ENCODE peak calls at places on chromosomes 11 and 22, in ten cellular contexts. K is upper lobe of left lung, N is AG08396, A is stromal cell of bone marrow, S is neural crest cell, H is activated T-cell treated with anti-CD3 and anti-CD28 coated beads for 1 hour, B is T-helper 1 cell, T is GM23338, E is germinal center, W is AG09309. X is an unnamed sample.

GRCh38 chr11:61912991-61913698 is 4.2 kb downstream of the RAB3IL1 start:
- DNase-seq in K (no peak), N (no peak), A (no peak), S (no peak), H (no peak), B (no peak), T (no peak), E (no peak), W (no peak), X (no peak)

GRCh38 chr11:66589996-66590675 is 2.7 kb downstream of the CCDC87 start:
- DNase-seq in K (no peak), N (no peak), A (no peak), S (no peak), H (no peak), B (no peak), T (no peak), E (no peak), W (no peak), X (no peak)

GRCh38 chr11:69834251-69834650 is 15.0 kb upstream of the FGF3 start:
- DNase-seq in K (no peak), N (no peak), A (no peak), S (no peak), H (no peak), B (no peak), T (no peak), E (no peak), W (no peak), X (no peak)

GRCh38 chr11:1277936-1278512 is 31.4 kb downstream of the TOLLIP start:
- DNase-seq in K (peak), N (no peak), A (no peak), S (no peak), H (no peak), B (no peak), T (no peak), E (no peak), W (no peak), X (no peak)

GRCh38 chr11:113286509-113287497 is 27.6 kb upstream of the TTC12 start:
- DNase-seq in K (no peak), N (no peak), A (no peak), S (no peak), H (no peak), B (no peak), T (no peak), E (no peak), W (peak), X (no peak)

GRCh38 chr22:41478891-41479521 is 10.1 kb downstream of the ACO2 start:
- DNase-seq in K (no peak), N (no peak), A (peak), S (no peak), H (no peak), B (no peak), T (no peak), E (peak), W (no peak), X (no peak)

GRCh38 chr11:80651004-80651403 is 1210.2 kb upstream of the TENM4 start:
- DNase-seq in K (no peak), N (no peak), A (no peak), S (no peak), H (no peak), B (no peak), T (peak), E (no peak), W (no peak), X (no peak)

GRCh38 chr11:19633276-19633675 is 79.4 kb upstream of the NAV2 start:
- DNase-seq in K (peak), N (peak), A (peak), S (no peak), H (no peak), B (no peak), T (peak), E (no peak), W (no peak), X (no peak)

GRCh38 chr11:35714882-35715612 is 52.5 kb downstream of the TRIM44 start:
- DNase-seq in K (no peak), N (peak), A (peak), S (no peak), H (no peak), B (no peak), T (no peak), E (no peak), W (peak), X (no peak)

GRCh38 chr22:29310863-29311339 is 4.5 kb downstream of the GAS2L1 start:
- DNase-seq in K (peak), N (peak), A (peak), S (peak), H (peak), B (peak), T (peak), E (peak), W (peak), X (peak)

GRCh38 chr11:17978553-17979287 is 34.1 kb downstream of the SERGEF start:
- DNase-seq in K (peak), N (peak), A (peak), S (peak), H (no peak), B (no peak), T (peak), E (peak), W (no peak), X (no peak)

GRCh38 chr11:74749127-74749964 is 697 bp downstream of the RNF169 start:
- DNase-seq in K (peak), N (peak), A (no peak), S (peak), H (peak), B (peak), T (peak), E (peak), W (no peak), X (no peak)

GRCh38 chr22:44995282-44995597 is 14.6 kb downstream of the PHF21B start:
- DNase-seq in K (no peak), N (no peak), A (no peak), S (no peak), H (no peak), B (no peak), T (no peak), E (no peak), W (no peak), X (no peak)

GRCh38 chr11:17277024-17277584 is 565 bp downstream of the NUCB2 start:
- DNase-seq in K (no peak), N (peak), A (peak), S (no peak), H (no peak), B (no peak), T (peak), E (peak), W (no peak), X (no peak)

GRCh38 chr11:66686100-66686785 is 8.6 kb upstream of the RBM4B start:
- DNase-seq in K (no peak), N (no peak), A (no peak), S (no peak), H (no peak), B (no peak), T (no peak), E (no peak), W (no peak), X (no peak)

GRCh38 chr11:110710520-110711381 is 1.5 kb downstream of the ARHGAP20 start:
- DNase-seq in K (peak), N (peak), A (no peak), S (peak), H (no peak), B (no peak), T (peak), E (peak), W (no peak), X (no peak)

GRCh38 chr11:94017446-94017845 is 3.7 kb upstream of the HEPHL1 start:
- DNase-seq in K (no peak), N (no peak), A (no peak), S (no peak), H (no peak), B (no peak), T (no peak), E (no peak), W (no peak), X (no peak)